ENCODE peak calls at places on chromosomes 3 and 15, in six cellular contexts. H is stimulated activated CD4-positive, alpha-beta T cell treated with anti-CD3 and anti-CD28 coated beads, Interleukin-2, amount 100 ng/mL, for 24 hours; L is posterior vena cava; G is right cardiac atrium; V is NCI-H2081; F is tibial nerve. N is an unnamed sample.

GRCh38 chr3:10926831-10927521 is 65.6 kb upstream of the SLC6A1 start:
- DNase-seq in V (no peak), H (no peak), L (peak), G (peak), F (no peak), N (peak)

GRCh38 chr3:126124148-126124868 is 40.4 kb upstream of the SLC41A3 start:
- DNase-seq in H (no peak), F (no peak), L (peak), V (no peak), G (no peak), N (peak)

GRCh38 chr15:77786956-77787355 is 154.2 kb upstream of the LINGO1 start:
- DNase-seq in F (no peak), G (no peak), L (no peak), V (no peak), H (no peak), N (no peak)

GRCh38 chr15:36778516-36778915 is 199.1 kb downstream of the CDIN1 start:
- DNase-seq in H (no peak), G (no peak), L (no peak), V (peak), F (no peak), N (no peak)

GRCh38 chr3:39657775-39658174 is 151.6 kb upstream of the MYRIP start:
- DNase-seq in V (no peak), H (no peak), L (no peak), F (no peak), G (no peak), N (no peak)

GRCh38 chr3:112746675-112747276 is 99.9 kb downstream of the CD200R1L start:
- DNase-seq in V (no peak), F (no peak), G (no peak), H (no peak), L (no peak), N (no peak)

GRCh38 chr3:56795097-56795806 is 6.5 kb downstream of the ARHGEF3 start:
- DNase-seq in L (no peak), H (no peak), V (no peak), G (no peak), F (no peak), N (peak)

GRCh38 chr3:100402150-100402706 is 889 bp downstream of the LNP1 start:
- DNase-seq in L (no peak), V (peak), G (no peak), F (no peak), H (no peak), N (no peak)

GRCh38 chr3:31448035-31448881 is 84.5 kb upstream of the STT3B start:
- DNase-seq in H (peak), F (no peak), G (no peak), L (no peak), V (no peak), N (no peak)

GRCh38 chr3:49927798-49928197 is 1.8 kb downstream of the MON1A start:
- DNase-seq in H (no peak), V (no peak), F (no peak), G (no peak), L (no peak), N (no peak)

GRCh38 chr3:139533781-139534443 is 5.6 kb downstream of the RBP1 start:
- DNase-seq in G (peak), H (no peak), F (no peak), L (no peak), V (peak), N (no peak)

GRCh38 chr3:11548721-11549131 is 95.0 kb downstream of the VGLL4 start:
- DNase-seq in V (peak), G (no peak), F (no peak), L (peak), H (no peak), N (no peak)

GRCh38 chr3:160885791-160886286 is 129.8 kb downstream of the PPM1L start:
- DNase-seq in F (peak), V (peak), L (peak), H (no peak), G (peak), N (no peak)

GRCh38 chr15:65421360-65422215 is 1.2 kb downstream of the IGDCC4 start:
- DNase-seq in F (no peak), V (no peak), H (peak), L (peak), G (peak), N (peak)

N was measured in activated CD8-positive, alpha-beta memory T cell treated with anti-CD3 and anti-CD28 coated beads for 24 hours.